ENCODE peak calls at places on chromosomes 3 and 15, in five cellular contexts. F is bronchial epithelial cell; W is ascending aorta; B is CD4-positive, alpha-beta T cell; L is AG09309. E is an unnamed sample.

GRCh38 chr3:53255360-53255774 is 455 bp downstream of the TKT start:
- DNase-seq in F (no peak), W (no peak), B (peak), L (no peak), E (no peak)

GRCh38 chr3:71056327-71056726 is 527.2 kb downstream of the FOXP1 start:
- DNase-seq in F (peak), W (no peak), B (no peak), L (no peak), E (no peak)

GRCh38 chr3:100954990-100955389 is 38.2 kb downstream of the ABI3BP start:
- DNase-seq in F (peak), W (peak), B (no peak), L (peak), E (no peak)

GRCh38 chr15:42456971-42457370 is 34.0 kb downstream of the ZNF106 start:
- DNase-seq in F (no peak), W (no peak), B (no peak), L (no peak), E (no peak)

GRCh38 chr15:90286678-90287077 is 21.2 kb downstream of the NGRN start:
- DNase-seq in F (peak), W (no peak), B (no peak), L (no peak), E (no peak)

GRCh38 chr3:34367521-34367920 is 569.1 kb downstream of the PDCD6IP start:
- DNase-seq in F (no peak), W (no peak), B (no peak), L (no peak), E (no peak)

GRCh38 chr3:115146032-115146417 is 1.1 kb downstream of the ZBTB20 start:
- DNase-seq in F (peak), W (peak), B (peak), L (peak), E (no peak)

GRCh38 chr3:16300282-16300681 is 35.3 kb downstream of the OXNAD1 start:
- DNase-seq in F (no peak), W (no peak), B (no peak), L (no peak), E (no peak)

GRCh38 chr15:38072507-38073277 is 138.3 kb downstream of the TMCO5A start:
- DNase-seq in F (peak), W (peak), B (no peak), L (no peak), E (no peak)

GRCh38 chr3:42780398-42780797 is 7.3 kb upstream of the CCDC13 start:
- DNase-seq in F (no peak), W (no peak), B (no peak), L (no peak), E (no peak)

GRCh38 chr15:53210653-53211052 is 420.5 kb upstream of the ONECUT1 start:
- DNase-seq in F (no peak), W (no peak), B (no peak), L (no peak), E (no peak)

GRCh38 chr3:189787622-189788021 is 156.4 kb downstream of the TP63 start:
- DNase-seq in F (peak), W (no peak), B (no peak), L (no peak), E (no peak)

GRCh38 chr3:149832086-149832485 is 19.1 kb downstream of the RNF13 start:
- DNase-seq in F (no peak), W (no peak), B (no peak), L (no peak), E (no peak)

GRCh38 chr15:73906346-73907017 is 19.8 kb upstream of the LOXL1 start:
- DNase-seq in F (no peak), W (no peak), B (no peak), L (no peak), E (no peak)

GRCh38 chr3:139559541-139559940 is 20.0 kb upstream of the RBP1 start:
- DNase-seq in F (peak), W (no peak), B (no peak), L (no peak), E (no peak)

GRCh38 chr15:37764733-37765191 is 169.7 kb upstream of the TMCO5A start:
- DNase-seq in F (peak), W (no peak), B (no peak), L (peak), E (no peak)

GRCh38 chr15:70243686-70244540 is 146.2 kb upstream of the TLE3 start:
- DNase-seq in F (no peak), W (no peak), B (no peak), L (no peak), E (no peak)

GRCh38 chr3:146134348-146135117 is 26.5 kb downstream of the PLOD2 start:
- DNase-seq in F (peak), W (no peak), B (no peak), L (no peak), E (no peak)

GRCh38 chr3:173618703-173619102 is 221.2 kb downstream of the NLGN1 start:
- DNase-seq in F (no peak), W (no peak), B (no peak), L (no peak), E (no peak)

GRCh38 chr3:45776611-45777010 is 19.7 kb downstream of the SLC6A20 start:
- DNase-seq in F (no peak), W (peak), B (no peak), L (no peak), E (no peak)

GRCh38 chr15:80999623-81000036 is 1.1 kb upstream of the TLNRD1 start:
- DNase-seq in F (peak), W (peak), B (peak), L (no peak), E (no peak)

GRCh38 chr3:140629351-140630137 is 48.3 kb upstream of the TRIM42 start:
- DNase-seq in F (peak), W (no peak), B (no peak), L (peak), E (no peak)

DNA sequence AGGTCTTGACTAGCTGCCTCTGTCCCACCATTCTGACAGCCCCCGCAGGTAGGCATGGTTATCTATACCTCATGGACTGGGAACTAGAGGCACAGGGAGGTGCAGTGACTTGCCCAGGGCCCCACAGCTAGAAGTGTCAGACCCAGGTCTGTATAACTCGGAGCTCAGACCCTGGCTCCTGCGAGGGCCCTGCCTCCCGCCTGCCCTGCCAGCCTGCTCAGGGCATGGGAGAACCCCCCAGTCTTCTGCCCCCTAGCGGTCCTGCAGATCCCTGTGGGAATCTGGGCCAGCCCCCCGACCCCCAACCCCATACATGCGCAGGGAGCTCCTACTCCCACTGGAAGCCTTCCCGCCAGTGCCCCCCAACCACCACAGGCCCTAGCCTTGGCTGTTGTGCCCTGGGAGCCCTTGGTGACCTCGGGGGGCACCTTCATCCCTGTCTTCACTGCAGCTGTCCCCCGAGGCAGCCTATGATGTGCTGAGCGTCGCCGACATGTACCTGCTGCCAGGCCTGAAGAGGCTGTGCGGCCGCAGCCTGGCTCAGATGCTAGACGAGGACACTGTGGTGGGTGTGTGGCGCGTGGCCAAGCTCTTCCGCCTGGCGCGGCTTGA is 6.9 kb downstream of the ABTB1 start:
- DNase-seq in F (no peak), W (peak), B (no peak), L (no peak), E (peak)
- TF ChIP-seq CTCF in F (peak), W (peak), B (no peak), L (peak), E (no peak)

GRCh38 chr15:67117356-67117755 is 52.0 kb downstream of the SMAD3 start:
- DNase-seq in F (no peak), W (no peak), B (no peak), L (no peak), E (no peak)
- TF ChIP-seq CTCF in F (no peak), W (no peak), B (no peak), L (no peak), E (no peak)

DNA sequence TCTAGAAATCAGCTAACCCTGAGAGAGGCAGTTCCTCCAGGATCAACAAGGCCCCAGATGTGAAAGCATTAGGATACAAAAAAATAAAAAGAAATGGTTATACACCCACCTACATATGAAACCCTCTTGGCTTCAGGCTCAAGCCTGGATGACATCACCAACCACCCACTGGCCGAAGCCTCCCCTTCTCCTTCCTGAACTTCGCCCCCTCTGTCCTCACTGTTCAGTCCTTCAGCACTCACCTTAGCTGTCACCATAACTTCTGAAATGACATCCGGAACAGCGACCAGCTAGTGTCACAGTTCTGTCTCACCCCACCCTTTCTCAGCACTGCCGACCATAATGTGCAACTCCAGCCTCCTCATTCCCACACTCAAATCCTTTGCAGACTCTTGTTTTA is 98.7 kb downstream of the PLCH1 start:
- DNase-seq in F (no peak), W (no peak), B (no peak), L (no peak), E (no peak)
- TF ChIP-seq CTCF in F (no peak), W (no peak), B (no peak), L (no peak), E (no peak)

GRCh38 chr15:39438795-39439577 is 141.9 kb upstream of the THBS1 start:
- DNase-seq in F (no peak), W (no peak), B (no peak), L (no peak), E (no peak)
- TF ChIP-seq CTCF in F (peak), W (no peak), B (no peak), L (peak), E (no peak)

GRCh38 chr3:50654196-50654595 is 20.5 kb upstream of the DOCK3 start:
- DNase-seq in F (no peak), W (no peak), B (no peak), L (no peak), E (no peak)

GRCh38 chr3:50651875-50652529 is 22.7 kb upstream of the DOCK3 start:
- DNase-seq in F (no peak), W (no peak), B (no peak), L (no peak), E (no peak)

GRCh38 chr3:50655009-50655830 is 19.5 kb upstream of the DOCK3 start:
- DNase-seq in F (peak), W (no peak), B (no peak), L (no peak), E (no peak)

GRCh38 chr3:50651445-50651844 is 23.3 kb upstream of the DOCK3 start:
- DNase-seq in F (no peak), W (no peak), B (no peak), L (no peak), E (no peak)

DNA sequence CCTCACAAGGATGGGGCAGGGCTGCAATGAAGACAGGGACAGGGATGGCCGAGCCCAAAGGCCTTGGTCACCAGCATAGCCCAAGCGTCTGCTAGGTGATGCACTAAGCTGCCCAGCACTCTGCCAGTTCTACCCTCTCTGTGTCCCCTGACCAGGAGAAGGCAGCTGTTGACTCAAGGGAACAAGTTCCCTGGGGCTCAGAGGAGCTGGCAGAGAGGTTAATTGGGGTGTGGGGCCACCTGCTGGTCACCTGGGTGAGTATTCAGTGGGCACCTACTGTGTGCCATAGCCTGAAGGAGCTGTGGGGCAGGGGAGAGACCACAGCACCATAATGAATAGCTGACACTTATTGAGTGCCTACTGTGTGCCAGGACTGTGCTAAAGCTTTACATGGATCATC is 22.0 kb upstream of the DOCK3 start:
- DNase-seq in F (peak), W (no peak), B (peak), L (no peak), E (no peak)
- TF ChIP-seq CTCF in F (peak), W (peak), B (peak), L (peak), E (no peak)

GRCh38 chr3:99236576-99236975 is 335.1 kb upstream of the DCBLD2 start:
- DNase-seq in F (peak), W (no peak), B (no peak), L (no peak), E (no peak)
- TF ChIP-seq CTCF in F (no peak), W (no peak), B (no peak), L (no peak), E (no peak)

GRCh38 chr3:123947482-123947881 is 13.5 kb downstream of the CCDC14 start:
- DNase-seq in F (no peak), W (no peak), B (no peak), L (no peak), E (no peak)

GRCh38 chr3:123952844-123953520 is 8.0 kb downstream of the CCDC14 start:
- DNase-seq in F (peak), W (no peak), B (no peak), L (no peak), E (no peak)

GRCh38 chr3:123951522-123952447 is 9.2 kb downstream of the CCDC14 start:
- DNase-seq in F (no peak), W (no peak), B (no peak), L (no peak), E (no peak)

GRCh38 chr3:123948449-123948848 is 12.6 kb downstream of the CCDC14 start:
- DNase-seq in F (no peak), W (no peak), B (no peak), L (no peak), E (no peak)

DNA sequence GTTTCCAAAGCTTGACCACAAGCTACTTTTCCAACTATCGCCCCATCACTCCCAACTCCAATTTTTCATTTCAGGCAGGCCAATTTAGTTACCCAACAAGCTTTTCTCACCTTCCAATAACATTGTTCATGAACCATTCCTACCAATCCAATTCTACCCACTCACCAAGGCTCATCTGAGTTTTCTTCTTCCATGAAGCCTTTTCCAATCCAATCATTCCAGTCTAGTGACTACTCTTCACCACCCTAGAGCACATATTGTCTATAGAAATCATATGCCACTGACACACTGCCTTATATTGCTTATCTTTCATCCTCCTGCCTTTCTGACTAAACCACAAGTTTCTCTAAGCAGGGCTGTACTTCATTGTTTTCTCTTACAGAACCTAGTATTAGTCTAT is 11.4 kb downstream of the CCDC14 start:
- DNase-seq in F (peak), W (no peak), B (no peak), L (no peak), E (no peak)
- TF ChIP-seq CTCF in F (no peak), W (no peak), B (no peak), L (no peak), E (no peak)

E was measured in omental fat pad.